ENCODE peak calls at places on chromosome 5, in nine cellular contexts. D is EH; G is nephron progenitor cell; U is SW 1271; I is LHCN-M2; Q is amniotic epithelial cell; J is HuH-7.5; L is endothelial cell; Z is stimulated activated CD4-positive, alpha-beta T cell treated with anti-CD3 and anti-CD28 coated beads, Interleukin-4, amount 100 ng/mL, for 1 hour. T is an unnamed sample.

GRCh38 chr5:82092-82491 is 9.9 kb upstream of the PLEKHG4B start:
- DNase-seq in D (peak; percentile 71), L (no peak), I (no peak), Q (peak; percentile 8), G (peak; percentile 58), J (peak; percentile 57), Z (no peak), U (no peak), T (peak; percentile 27)

GRCh38 chr5:135887881-135888614 is 7.6 kb downstream of the IL9 start:
- DNase-seq in J (no peak), Q (peak; percentile 69), D (peak; percentile 25), I (peak; percentile 20), Z (no peak), U (no peak), L (peak; percentile 18), G (peak; percentile 55), T (no peak)

GRCh38 chr5:37578176-37578575 is 199.1 kb downstream of the WDR70 start:
- DNase-seq in D (no peak), U (no peak), L (no peak), G (no peak), Q (no peak), I (no peak), Z (no peak), J (no peak), T (no peak)

GRCh38 chr5:143106175-143106574 is 297.3 kb downstream of the NR3C1 start:
- DNase-seq in L (peak; percentile 41), Z (no peak), Q (peak; percentile 72), U (peak; percentile 11), I (peak; percentile 97), G (no peak), D (peak; percentile 77), J (peak; percentile 34), T (peak; percentile 7)

GRCh38 chr5:56534102-56534501 is 281.2 kb upstream of the MAP3K1 start:
- DNase-seq in G (no peak), J (no peak), U (no peak), I (no peak), D (no peak), L (no peak), Q (peak; percentile 55), Z (peak; percentile 13), T (no peak)

GRCh38 chr5:1417586-1418225 is 27.5 kb downstream of the SLC6A3 start:
- DNase-seq in Q (no peak), Z (no peak), G (no peak), U (no peak), I (no peak), J (no peak), D (no peak), L (no peak), T (no peak)

GRCh38 chr5:158796812-158797497 is 302.8 kb downstream of the EBF1 start:
- DNase-seq in Q (no peak), U (no peak), J (no peak), D (peak; percentile 37), I (peak; percentile 22), G (no peak), Z (no peak), L (no peak), T (no peak)

GRCh38 chr5:59367791-59368394 is 525.6 kb downstream of the PDE4D start:
- DNase-seq in G (peak; percentile 59), D (peak; percentile 66), Z (peak; percentile 32), J (peak; percentile 13), I (peak; percentile 59), U (peak; percentile 7), Q (peak; percentile 71), L (peak; percentile 63), T (peak; percentile 20)

GRCh38 chr5:2432070-2432920 is 319.2 kb downstream of the IRX2 start:
- DNase-seq in Z (no peak), G (no peak), J (no peak), U (no peak), I (no peak), L (no peak), D (no peak), Q (no peak), T (no peak)

GRCh38 chr5:106876665-106877194 is 794.0 kb downstream of the EFNA5 start:
- DNase-seq in I (peak; percentile 32), U (no peak), J (no peak), G (no peak), Q (peak; percentile 32), D (no peak), L (no peak), Z (no peak), T (no peak)

GRCh38 chr5:73641811-73642210 is 15.8 kb downstream of the ARHGEF28 start:
- DNase-seq in G (no peak), U (no peak), J (no peak), I (no peak), L (no peak), D (no peak), Z (no peak), Q (no peak), T (no peak)

GRCh38 chr5:96567188-96567587 is 95.0 kb upstream of the CAST start:
- DNase-seq in D (peak; percentile 93), J (no peak), G (no peak), L (no peak), Z (no peak), U (no peak), I (peak; percentile 80), Q (peak; percentile 92), T (no peak)

GRCh38 chr5:59039296-59040006 is 456.6 kb downstream of the RAB3C start:
- DNase-seq in U (peak; percentile 78), J (peak; percentile 41), L (peak; percentile 65), I (peak; percentile 83), D (peak; percentile 85), Z (peak; percentile 85), Q (peak; percentile 90), G (peak; percentile 73), T (peak; percentile 49)

GRCh38 chr5:180012316-180012715 is 59.2 kb downstream of the RNF130 start:
- DNase-seq in Q (no peak), D (no peak), Z (no peak), J (no peak), G (no peak), I (no peak), U (no peak), L (no peak), T (no peak)

GRCh38 chr5:168057905-168058304 is 233.5 kb upstream of the WWC1 start:
- DNase-seq in U (no peak), G (no peak), Z (no peak), Q (no peak), D (no peak), L (no peak), J (no peak), I (no peak), T (no peak)

GRCh38 chr5:51810592-51810991 is 427.3 kb downstream of the ISL1 start:
- DNase-seq in Q (no peak), U (no peak), I (no peak), Z (no peak), L (no peak), J (no peak), D (no peak), G (no peak), T (no peak)

GRCh38 chr5:78979117-78979742 is 5.9 kb downstream of the ARSB start:
- DNase-seq in U (no peak), D (no peak), G (no peak), J (no peak), Q (no peak), L (no peak), Z (no peak), I (no peak), T (no peak)

GRCh38 chr5:156155638-156156037 is 171.3 kb upstream of the SGCD start:
- DNase-seq in I (no peak), J (no peak), G (no peak), L (no peak), Z (no peak), D (no peak), U (no peak), Q (no peak), T (no peak)

GRCh38 chr5:167888395-167888794 is 403.1 kb upstream of the WWC1 start:
- DNase-seq in I (no peak), Q (no peak), Z (no peak), L (no peak), J (no peak), G (no peak), D (no peak), U (no peak), T (no peak)

GRCh38 chr5:86885011-86885410 is 267.3 kb downstream of the COX7C start:
- DNase-seq in Z (no peak), I (no peak), J (no peak), L (no peak), Q (no peak), G (no peak), U (no peak), D (no peak), T (no peak)

GRCh38 chr5:80346055-80346454 is 26.3 kb downstream of the SPZ1 start:
- DNase-seq in Q (peak; percentile 18), U (no peak), J (peak; percentile 39), I (peak; percentile 5), G (peak; percentile 7), D (peak; percentile 11), L (peak; percentile 34), Z (peak; percentile 24), T (no peak)

GRCh38 chr5:107542428-107542827 is 128.3 kb downstream of the EFNA5 start:
- DNase-seq in J (peak; percentile 10), L (no peak), U (peak; percentile 88), Q (peak; percentile 99), D (peak; percentile 68), G (no peak), Z (no peak), I (peak; percentile 99), T (peak; percentile 51)

GRCh38 chr5:156000115-156000514 is 326.8 kb upstream of the SGCD start:
- DNase-seq in D (no peak), U (no peak), G (no peak), Q (no peak), Z (no peak), L (no peak), I (no peak), J (no peak), T (no peak)

GRCh38 chr5:73274870-73275756 is 102.1 kb downstream of the TMEM174 start:
- DNase-seq in I (peak; percentile 51), U (no peak), G (no peak), Z (no peak), D (peak; percentile 44), L (no peak), J (no peak), Q (peak; percentile 9), T (no peak)

GRCh38 chr5:133325834-133326233 is 274.0 kb downstream of the HSPA4 start:
- DNase-seq in Q (no peak), U (no peak), J (no peak), I (no peak), L (no peak), Z (no peak), G (no peak), D (no peak), T (no peak)